ENCODE peak calls at places on chromosomes 2 and 18, in ten cellular contexts. F is uterus; I is D721Med; A is activated CD4-positive, alpha-beta T cell treated with anti-CD3 and anti-CD28 coated beads for 48 hours; Q is HTR-8/SVneo; B is head of caudate nucleus; O is KBM-7; C is COR-L47; V is NCI-H1417; J is body of pancreas. U is an unnamed sample.

GRCh38 chr2:30106543-30106942 is 40.3 kb upstream of the YPEL5 start:
- DNase-seq in Q (peak), V (no peak), J (no peak), F (no peak), B (no peak), A (no peak), I (no peak), C (no peak), O (no peak), U (no peak)

GRCh38 chr2:205654878-205655601 is 27.3 kb upstream of the NRP2 start:
- DNase-seq in V (no peak), J (no peak), O (no peak), I (no peak), Q (no peak), F (no peak), C (no peak), A (no peak), B (no peak), U (no peak)

GRCh38 chr2:102082591-102083586 is 59.7 kb upstream of the IL1R1 start:
- DNase-seq in V (no peak), A (peak), Q (no peak), F (no peak), B (no peak), C (no peak), O (peak), I (no peak), J (peak), U (no peak)

GRCh38 chr2:10161206-10161931 is 38.8 kb downstream of the RRM2 start:
- DNase-seq in O (no peak), I (no peak), F (no peak), Q (no peak), B (no peak), A (no peak), J (no peak), C (no peak), V (peak), U (no peak)

GRCh38 chr2:28292491-28292890 is 100.2 kb upstream of the FOSL2 start:
- DNase-seq in Q (no peak), I (no peak), V (no peak), J (no peak), F (no peak), A (peak), B (no peak), C (no peak), O (no peak), U (no peak)

GRCh38 chr2:138012968-138013367 is 48.7 kb downstream of the HNMT start:
- DNase-seq in F (no peak), O (no peak), I (no peak), J (no peak), Q (no peak), A (no peak), C (no peak), V (no peak), B (no peak), U (no peak)

GRCh38 chr2:138607746-138608145 is 106.2 kb downstream of the SPOPL start:
- DNase-seq in B (no peak), F (no peak), J (no peak), Q (no peak), A (no peak), I (no peak), C (no peak), V (no peak), O (no peak), U (no peak)

GRCh38 chr2:118013221-118013723 is 598 bp downstream of the CCDC93 start:
- DNase-seq in B (peak), A (peak), Q (peak), F (peak), V (peak), J (peak), C (peak), O (peak), I (no peak), U (peak)

GRCh38 chr2:108934583-108935230 is 54.3 kb downstream of the EDAR start:
- DNase-seq in B (no peak), C (no peak), F (no peak), I (no peak), A (no peak), O (no peak), J (no peak), Q (no peak), V (peak), U (no peak)

GRCh38 chr18:12155996-12156395 is 62.4 kb downstream of the ANKRD62 start:
- DNase-seq in Q (no peak), F (no peak), A (no peak), J (no peak), C (no peak), I (no peak), V (no peak), B (no peak), O (peak), U (no peak)

GRCh38 chr2:16608661-16609643 is 56.7 kb downstream of the CYRIA start:
- DNase-seq in Q (peak), J (peak), O (peak), C (peak), V (peak), I (peak), F (peak), B (peak), A (peak), U (peak)

GRCh38 chr2:1306029-1306686 is 107.1 kb upstream of the TPO start:
- DNase-seq in J (no peak), O (no peak), C (no peak), Q (no peak), I (no peak), F (no peak), B (no peak), A (no peak), V (no peak), U (no peak)

GRCh38 chr18:31892936-31893335 is 50.0 kb downstream of the TRAPPC8 start:
- DNase-seq in Q (no peak), C (no peak), B (no peak), O (no peak), F (no peak), I (no peak), J (no peak), A (no peak), V (no peak), U (no peak)

GRCh38 chr18:4455113-4455811 is at the start of gene DLGAP1:
- DNase-seq in O (peak), V (no peak), B (peak), F (no peak), C (no peak), A (peak), Q (no peak), I (no peak), J (peak), U (no peak)

GRCh38 chr2:11560806-11561205 is 27.0 kb downstream of the GREB1 start:
- DNase-seq in I (no peak), B (no peak), J (no peak), A (no peak), Q (no peak), V (peak), C (no peak), O (no peak), F (peak), U (no peak)

GRCh38 chr2:10028988-10029874 is 14.1 kb upstream of the KLF11 start:
- DNase-seq in B (no peak), J (peak), A (peak), V (peak), C (peak), I (no peak), F (no peak), Q (no peak), O (peak), U (no peak)